ENCODE peak calls at places on chromosomes 4 and X, in six cellular contexts. T is MM.1S, K is Peyer's patch, A is fibroblast of lung, Y is left ventricle myocardium inferior, W is lower lobe of right lung. O is an unnamed sample.

GRCh38 chr4:152949930-152950329 is 13.8 kb downstream of the FHDC1 start:
- DNase-seq in T (no peak), K (no peak), A (no peak), Y (no peak), W (no peak), O (no peak)

GRCh38 chrX:142204522-142205433 is at the start of gene MAGEC2:
- DNase-seq in T (no peak), K (no peak), A (no peak), Y (no peak), W (no peak), O (no peak)

GRCh38 chrX:108261541-108262218 is 170.1 kb downstream of the ATG4A start:
- DNase-seq in T (no peak), K (no peak), A (peak; percentile 92), Y (no peak), W (no peak), O (no peak)

GRCh38 chrX:105219454-105220401 is 766 bp downstream of the TEX13A start:
- DNase-seq in T (no peak), K (no peak), A (no peak), Y (no peak), W (no peak), O (no peak)

GRCh38 chrX:41419082-41419481 is 28.1 kb upstream of the NYX start:
- DNase-seq in T (no peak), K (no peak), A (no peak), Y (no peak), W (no peak), O (no peak)

GRCh38 chrX:51899741-51900140 is 6.3 kb downstream of the MAGED1 start:
- DNase-seq in T (no peak), K (no peak), A (no peak), Y (no peak), W (no peak), O (no peak)

GRCh38 chr4:161728929-161729328 is 434.9 kb downstream of the FSTL5 start:
- DNase-seq in T (peak; percentile 39), K (no peak), A (no peak), Y (no peak), W (no peak), O (no peak)

GRCh38 chrX:44433556-44433955 is 90.1 kb upstream of the EFHC2 start:
- DNase-seq in T (no peak), K (no peak), A (no peak), Y (no peak), W (no peak), O (no peak)

GRCh38 chrX:21151051-21151450 is 223.2 kb upstream of the CNKSR2 start:
- DNase-seq in T (no peak), K (no peak), A (no peak), Y (no peak), W (no peak), O (no peak)

GRCh38 chr4:13989496-13989895 is 362.0 kb upstream of the BOD1L1 start:
- DNase-seq in T (no peak), K (no peak), A (peak; percentile 38), Y (no peak), W (no peak), O (no peak)

GRCh38 chr4:88110826-88111225 is 47.6 kb downstream of the ABCG2 start:
- DNase-seq in T (peak; percentile 58), K (no peak), A (no peak), Y (no peak), W (no peak), O (no peak)

GRCh38 chr4:15920723-15921591 is 17.6 kb downstream of the FGFBP1 start:
- DNase-seq in T (no peak), K (no peak), A (peak; percentile 96), Y (no peak), W (peak; percentile 59), O (no peak)

GRCh38 chr4:127732623-127733199 is 2.5 kb downstream of the SLC25A31 start:
- DNase-seq in T (peak; percentile 42), K (no peak), A (peak; percentile 73), Y (no peak), W (no peak), O (no peak)

GRCh38 chrX:124328765-124329164 is 3.7 kb upstream of the TEX13D start:
- DNase-seq in T (no peak), K (no peak), A (no peak), Y (no peak), W (no peak), O (no peak)

GRCh38 chr4:147782087-147782781 is 50.3 kb downstream of the ARHGAP10 start:
- DNase-seq in T (no peak), K (no peak), A (peak; percentile 65), Y (no peak), W (no peak), O (no peak)

GRCh38 chrX:132900631-132901030 is 57.8 kb downstream of the HS6ST2 start:
- DNase-seq in T (no peak), K (no peak), A (peak; percentile 33), Y (no peak), W (no peak), O (no peak)

GRCh38 chrX:118855681-118856310 is 32.2 kb downstream of the ZCCHC12 start:
- DNase-seq in T (no peak), K (no peak), A (no peak), Y (no peak), W (no peak), O (no peak)

GRCh38 chr4:26762650-26763049 is 98.0 kb upstream of the STIM2 start:
- DNase-seq in T (no peak), K (no peak), A (peak; percentile 47), Y (no peak), W (no peak), O (no peak)

GRCh38 chr4:67861513-67861912 is 22.3 kb downstream of the TMPRSS11D start:
- DNase-seq in T (no peak), K (no peak), A (no peak), Y (no peak), W (no peak), O (no peak)

GRCh38 chrX:82125103-82125502 is 923.2 kb downstream of the SH3BGRL start:
- DNase-seq in T (peak; percentile 60), K (no peak), A (no peak), Y (no peak), W (no peak), O (no peak)

GRCh38 chr4:6380746-6381411 is 91.5 kb downstream of the PPP2R2C start:
- DNase-seq in T (no peak), K (no peak), A (no peak), Y (peak; percentile 10), W (peak; percentile 27), O (no peak)

GRCh38 chr4:40750461-40751258 is 905 bp downstream of the NSUN7 start:
- DNase-seq in T (no peak), K (no peak), A (peak; percentile 9), Y (no peak), W (no peak), O (no peak)

GRCh38 chrX:118862086-118862485 is 38.5 kb downstream of the ZCCHC12 start:
- DNase-seq in T (no peak), K (no peak), A (no peak), Y (no peak), W (no peak), O (no peak)

GRCh38 chr4:6372649-6373525 is 99.5 kb downstream of the PPP2R2C start:
- DNase-seq in T (peak; percentile 48), K (no peak), A (peak; percentile 19), Y (peak; percentile 2), W (no peak), O (no peak)

GRCh38 chr4:152535236-152535902 is 523 bp downstream of the FBXW7 start:
- DNase-seq in T (peak; percentile 26), K (peak; percentile 32), A (no peak), Y (peak; percentile 20), W (peak; percentile 53), O (peak; percentile 77)

GRCh38 chr4:38860788-38861424 is 4.3 kb upstream of the TLR6 start:
- DNase-seq in T (peak; percentile 85), K (peak; percentile 67), A (peak; percentile 33), Y (peak; percentile 19), W (peak; percentile 60), O (no peak)

GRCh38 chr4:6495296-6495590 is 22.8 kb upstream of the PPP2R2C start:
- DNase-seq in T (no peak), K (no peak), A (no peak), Y (no peak), W (no peak), O (no peak)

GRCh38 chr4:10302096-10302495 is 155.1 kb downstream of the ZNF518B start:
- DNase-seq in T (no peak), K (no peak), A (no peak), Y (no peak), W (no peak), O (no peak)

GRCh38 chr4:161555689-161556660 is 607.8 kb downstream of the FSTL5 start:
- DNase-seq in T (no peak), K (no peak), A (peak; percentile 71), Y (no peak), W (no peak), O (no peak)

GRCh38 chr4:41678086-41678485 is 70.4 kb downstream of the PHOX2B start:
- DNase-seq in T (no peak), K (no peak), A (peak; percentile 21), Y (no peak), W (no peak), O (no peak)

GRCh38 chr4:125650557-125650956 is 335.8 kb downstream of the FAT4 start:
- DNase-seq in T (no peak), K (no peak), A (no peak), Y (no peak), W (no peak), O (no peak)

DNA sequence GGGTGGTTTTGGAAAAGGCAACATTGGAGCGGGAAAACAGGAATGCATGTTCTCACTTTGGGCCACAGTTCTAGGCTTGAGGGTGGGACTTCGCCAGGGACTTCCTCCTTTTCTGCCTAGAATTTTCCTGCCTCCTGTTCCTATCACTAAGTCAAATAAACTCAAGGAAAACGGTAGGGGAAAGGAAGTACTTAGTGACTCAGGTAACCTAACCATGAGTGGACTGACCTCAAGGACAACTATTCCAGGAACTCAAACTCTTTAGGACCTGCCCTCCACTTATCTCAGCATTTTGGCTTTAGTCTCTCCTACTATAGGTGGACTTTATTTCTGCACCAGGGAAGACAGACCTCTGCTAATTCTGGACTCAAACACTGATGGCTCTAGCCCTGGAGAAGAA is 281.7 kb downstream of the ZNF674 start:
- DNase-seq in T (no peak), K (no peak), A (no peak), Y (no peak), W (no peak), O (no peak)
- H3K4me3 ChIP-seq in T (no peak overlapping the region), K (no peak overlapping the region), A (no peak overlapping the region), Y (no peak overlapping the region), W (no peak overlapping the region), O (no peak overlapping the region)

DNA sequence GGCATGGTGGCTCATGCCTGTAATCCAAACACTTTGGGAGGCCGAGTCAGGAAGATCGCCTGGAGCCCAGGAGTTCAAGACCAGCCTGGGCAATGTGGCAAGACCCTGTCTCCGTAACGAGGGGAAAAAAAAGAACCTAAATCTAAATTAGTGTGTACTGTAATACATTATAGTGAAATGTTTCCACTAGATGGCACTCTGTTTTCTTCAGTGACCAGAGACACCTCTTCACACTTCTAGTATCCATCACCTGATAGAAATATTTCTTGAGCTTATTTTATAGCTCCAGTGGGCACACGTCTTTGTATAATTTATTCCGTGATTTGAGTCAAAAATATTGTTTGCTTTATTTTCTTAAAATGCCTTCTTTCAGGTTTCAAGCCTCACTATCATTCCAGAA is 600.9 kb upstream of the DIPK2B start:
- DNase-seq in T (peak; percentile 44), K (no peak), A (peak; percentile 50), Y (no peak), W (no peak), O (no peak)
- TF ChIP-seq CTCF in T (peak; percentile 33), K (peak; percentile 53), A (no peak), Y (peak; percentile 53), W (peak; percentile 34), O (no peak)

GRCh38 chr4:78656968-78657445 is 105.4 kb downstream of the ANXA3 start:
- DNase-seq in T (peak; percentile 37), K (no peak), A (no peak), Y (no peak), W (no peak), O (no peak)
- H3K27ac ChIP-seq in T (peak overlapping the region; percentile 34), K (peak overlapping the region; percentile 8), A (no peak overlapping the region), Y (peak overlapping the region; percentile 36), W (peak overlapping the region; percentile 37), O (no peak overlapping the region)

GRCh38 chrX:111165902-111166301 is 69.9 kb downstream of the PAK3 start:
- DNase-seq in T (no peak), K (no peak), A (no peak), Y (no peak), W (no peak), O (no peak)
- H3K4me3 ChIP-seq in T (no peak overlapping the region), K (no peak overlapping the region), A (no peak overlapping the region), Y (no peak overlapping the region), W (no peak overlapping the region), O (no peak overlapping the region)

O was measured in coronary artery.